ENCODE peak calls at places on chromosomes 16 and 17, in seven cellular contexts. Z is neural progenitor cell, M is HCT116, N is GM23248, A is hepatocyte, E is GM23338, G is MM.1S. S is an unnamed sample.

GRCh38 chr17:15453246-15453645 is 14.2 kb downstream of the CDRT4 start:
- DNase-seq in A (no peak), Z (no peak), G (no peak), M (no peak), E (no peak), N (peak), S (no peak)

GRCh38 chr16:2426941-2427361 is 2.3 kb upstream of the CCNF start:
- DNase-seq in A (no peak), M (no peak), Z (no peak), E (no peak), G (no peak), N (peak), S (no peak)

GRCh38 chr16:14111713-14112538 is 40.8 kb downstream of the MRTFB start:
- DNase-seq in N (peak), E (no peak), G (no peak), M (no peak), A (peak), Z (no peak), S (no peak)

GRCh38 chr16:74275031-74275636 is 21.5 kb upstream of the PSMD7 start:
- DNase-seq in E (peak), G (peak), Z (no peak), N (peak), M (peak), A (peak), S (peak)

GRCh38 chr16:80174416-80174815 is 366.4 kb upstream of the DYNLRB2 start:
- DNase-seq in G (no peak), E (no peak), M (no peak), A (peak), Z (no peak), N (peak), S (no peak)

GRCh38 chr16:3020604-3021448 is 658 bp downstream of the TNFRSF12A start:
- DNase-seq in N (peak), A (peak), Z (peak), G (peak), E (peak), M (peak), S (peak)

GRCh38 chr16:85257483-85257882 is 145.2 kb upstream of the CIBAR2 start:
- DNase-seq in G (no peak), E (no peak), Z (no peak), A (no peak), M (no peak), N (no peak), S (no peak)

GRCh38 chr16:4193920-4194319 is 48.0 kb downstream of the SRL start:
- DNase-seq in N (no peak), M (no peak), G (no peak), Z (no peak), E (no peak), A (no peak), S (no peak)

GRCh38 chr16:17829826-17830225 is 359.1 kb upstream of the XYLT1 start:
- DNase-seq in N (peak), A (no peak), M (no peak), G (no peak), Z (no peak), E (no peak), S (no peak)

GRCh38 chr16:66580605-66581209 is 1.4 kb downstream of the CMTM2 start:
- DNase-seq in G (no peak), Z (peak), E (peak), M (no peak), A (no peak), N (peak), S (no peak)

GRCh38 chr17:8468109-8468508 is 32.4 kb downstream of the NDEL1 start:
- DNase-seq in E (no peak), N (no peak), A (no peak), M (no peak), G (no peak), Z (no peak), S (no peak)

GRCh38 chr16:48435906-48436305 is 50.7 kb upstream of the SIAH1 start:
- DNase-seq in N (no peak), E (no peak), G (no peak), Z (no peak), M (no peak), A (no peak), S (no peak)

GRCh38 chr17:32722733-32723132 is 154.2 kb downstream of the MYO1D start:
- DNase-seq in G (no peak), Z (no peak), E (no peak), M (no peak), A (no peak), N (no peak), S (no peak)

GRCh38 chr17:58229881-58230280 is 8.5 kb upstream of the LPO start:
- DNase-seq in A (no peak), M (no peak), G (no peak), E (no peak), N (no peak), Z (no peak), S (no peak)

GRCh38 chr16:70430667-70431536 is 8.0 kb downstream of the ST3GAL2 start:
- DNase-seq in G (peak), N (peak), Z (no peak), M (no peak), A (peak), E (peak), S (peak)

GRCh38 chr17:1484060-1484535 is 8.4 kb downstream of the MYO1C start:
- DNase-seq in M (no peak), A (no peak), E (peak), G (no peak), N (no peak), Z (no peak), S (no peak)

GRCh38 chr17:1485311-1485747 is 7.2 kb downstream of the MYO1C start:
- DNase-seq in A (peak), G (no peak), Z (peak), M (no peak), E (peak), N (peak), S (peak)

GRCh38 chr17:1486802-1487695 is 5.4 kb downstream of the MYO1C start:
- DNase-seq in N (peak), A (peak), M (peak), G (no peak), Z (peak), E (peak), S (peak)

GRCh38 chr17:1484586-1485310 is 7.7 kb downstream of the MYO1C start:
- DNase-seq in M (peak), E (peak), G (peak), N (peak), A (peak), Z (peak), S (peak)

DNA sequence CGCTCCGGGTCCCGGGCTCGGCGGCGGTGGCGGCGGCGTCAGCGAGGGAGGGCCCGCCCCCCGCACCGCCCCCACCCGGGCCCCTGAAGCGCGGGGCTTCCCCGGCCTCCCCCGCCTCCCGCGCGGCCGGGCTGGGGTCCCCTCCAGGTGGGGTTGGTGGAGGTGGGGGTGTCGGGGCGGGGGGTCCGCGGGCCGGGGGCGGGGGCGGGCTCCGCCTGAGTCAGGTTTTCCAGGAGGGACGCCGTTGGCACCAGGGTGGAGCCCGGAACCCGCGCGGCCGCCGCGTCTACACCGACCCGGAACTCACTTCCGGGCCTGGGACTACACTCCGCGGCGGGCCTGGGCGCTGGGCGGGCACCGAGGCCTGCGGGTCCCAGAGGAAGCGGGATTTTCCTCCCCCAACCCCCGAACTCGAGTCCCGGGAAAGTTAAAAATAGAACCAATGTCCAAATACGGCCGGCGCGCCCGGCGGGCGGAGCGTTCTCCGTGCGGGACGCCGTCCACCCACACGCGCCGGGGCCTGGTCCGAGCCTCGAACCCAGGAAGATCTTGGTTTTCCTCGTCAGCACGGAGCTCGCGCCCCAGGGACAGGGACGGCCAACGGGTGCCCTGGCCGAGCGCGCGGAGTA is 6.6 kb downstream of the MYO1C start:
- DNase-seq in Z (peak), E (peak), A (peak), N (peak), G (peak), M (no peak), S (peak)
- TF ChIP-seq EZH2phosphoT487 in Z (no peak), E (no peak), A (no peak), N (no peak), G (no peak), M (no peak), S (no peak)

GRCh38 chr16:71811261-71811803 is 2.7 kb upstream of the AP1G1 start:
- DNase-seq in Z (no peak), N (peak), G (no peak), A (no peak), E (no peak), M (no peak), S (no peak)

GRCh38 chr16:71803305-71803690 is 5.3 kb downstream of the AP1G1 start:
- DNase-seq in E (no peak), G (no peak), N (no peak), Z (no peak), A (no peak), M (no peak), S (no peak)

GRCh38 chr16:71808593-71809449 is at the start of gene AP1G1:
- DNase-seq in E (peak), Z (peak), A (peak), M (peak), G (peak), N (peak), S (peak)

DNA sequence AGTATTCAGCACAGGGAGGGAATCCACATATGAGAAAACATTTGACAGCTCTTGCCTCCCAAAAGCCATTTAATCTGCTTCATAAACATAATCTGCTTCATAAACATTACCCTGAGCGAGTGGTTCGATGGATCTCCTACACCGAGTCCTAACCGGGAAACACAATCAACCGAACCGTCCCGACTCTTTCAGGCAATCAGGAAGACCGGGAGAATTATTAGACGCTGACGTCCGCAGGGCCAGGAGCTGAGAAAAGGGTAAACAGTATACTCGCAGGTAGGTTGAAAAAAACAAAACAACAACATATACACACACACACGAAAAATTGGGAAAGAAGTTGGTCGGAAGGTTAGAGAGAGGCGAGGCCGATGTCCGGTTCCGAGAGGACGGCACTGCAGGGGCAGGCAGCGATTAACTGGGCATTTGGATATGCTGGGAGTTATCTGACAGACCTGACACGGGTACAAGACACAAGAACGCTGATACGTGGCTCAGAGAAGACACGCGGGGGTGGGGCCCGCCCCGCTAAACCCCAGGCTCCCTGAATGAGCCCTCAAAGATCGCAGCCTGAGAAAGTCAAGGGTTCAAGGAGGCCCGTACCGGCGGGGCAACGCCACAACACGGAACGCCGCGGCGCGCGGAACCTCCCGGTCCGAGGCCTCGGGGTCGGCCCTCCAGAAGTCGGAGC is 585 bp downstream of the AP1G1 start:
- DNase-seq in G (peak), A (peak), M (no peak), N (peak), Z (peak), E (peak), S (no peak)
- H2AFZ ChIP-seq in G (peak), A (peak), M (no peak), N (peak), Z (peak), E (peak), S (peak)

GRCh38 chr16:23254338-23254737 is 47.8 kb upstream of the SCNN1B start:
- DNase-seq in G (no peak), N (peak), Z (peak), E (peak), A (no peak), M (no peak), S (no peak)
- TF ChIP-seq EZH2phosphoT487 in G (no peak), N (no peak), Z (no peak), E (no peak), A (no peak), M (no peak), S (no peak)

DNA sequence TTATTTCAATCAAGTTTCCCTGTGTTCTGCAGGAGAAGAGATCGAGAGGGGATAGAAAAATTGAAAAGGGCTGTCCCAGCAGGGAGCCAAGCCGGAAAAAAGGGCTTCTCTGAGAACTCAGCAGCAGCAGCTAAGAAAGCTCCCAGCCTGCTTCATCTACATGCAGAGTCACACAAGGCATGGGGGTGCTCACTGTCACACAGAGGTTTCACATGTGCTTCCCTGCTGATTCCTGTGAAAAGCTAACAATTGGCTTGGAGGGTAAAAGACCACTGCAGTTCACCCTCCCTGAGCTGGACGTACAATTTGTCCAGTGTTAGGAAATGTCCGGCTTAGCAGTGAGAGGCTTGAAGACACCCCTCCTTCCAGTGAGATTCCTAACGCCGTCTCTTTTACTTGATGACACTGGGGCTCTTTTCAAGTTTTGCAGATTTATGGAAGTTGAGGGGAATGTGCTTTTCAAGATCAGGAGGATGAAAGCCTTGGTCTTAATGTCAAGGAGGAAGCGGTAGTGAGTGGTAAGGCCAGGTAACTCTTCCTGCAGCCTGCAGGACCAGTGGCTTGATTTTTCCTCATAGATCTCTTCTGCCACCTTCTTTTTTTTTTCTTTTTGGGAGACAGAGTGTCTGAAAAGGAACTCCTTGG is 85.6 kb downstream of the WNT3 start:
- DNase-seq in N (no peak), A (no peak), M (no peak), Z (peak), G (no peak), E (peak), S (peak)
- H2AFZ ChIP-seq in N (no peak), A (no peak), M (no peak), Z (no peak), G (no peak), E (no peak), S (no peak)

GRCh38 chr16:87806246-87806607 is 40.4 kb upstream of the KLHDC4 start:
- DNase-seq in N (peak), A (no peak), M (peak), G (no peak), Z (no peak), E (no peak), S (no peak)
- TF ChIP-seq EZH2phosphoT487 in N (no peak), A (no peak), M (no peak), G (no peak), Z (no peak), E (no peak), S (no peak)

DNA sequence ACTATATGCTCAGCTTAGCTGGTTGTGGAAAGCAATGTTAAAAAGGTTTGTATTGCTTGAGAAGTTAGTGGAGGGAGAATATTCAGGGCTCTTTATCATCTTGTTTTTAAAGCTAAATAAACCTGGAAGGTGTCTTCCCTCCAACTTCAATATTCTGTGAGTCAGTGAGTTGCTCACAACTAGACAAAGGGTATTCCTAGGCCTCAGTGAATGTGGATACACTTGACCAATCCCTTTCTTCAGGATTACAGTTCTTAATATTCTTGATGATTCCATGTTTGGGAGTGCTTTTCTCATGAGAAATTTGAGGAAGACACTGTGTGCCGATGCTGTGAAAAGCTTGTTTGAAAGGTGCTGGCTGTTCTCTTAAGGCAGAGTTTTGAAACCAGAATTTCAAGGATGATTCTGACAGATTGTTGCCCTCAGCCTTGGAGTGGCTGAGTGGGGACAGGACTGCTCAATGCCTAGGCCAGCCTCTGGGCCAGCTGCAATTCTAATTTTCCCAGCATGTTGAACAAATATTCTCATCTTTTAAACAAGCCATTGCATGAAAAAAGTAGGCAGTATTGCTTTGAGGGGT is 30.1 kb downstream of the MAP2K4 start:
- DNase-seq in A (no peak), N (no peak), Z (no peak), M (no peak), G (no peak), E (no peak), S (no peak)
- H2AFZ ChIP-seq in A (no peak), N (no peak), Z (no peak), M (no peak), G (no peak), E (no peak), S (no peak)

GRCh38 chr17:77493901-77494663 is 353.3 kb downstream of the SEC14L1 start:
- DNase-seq in Z (no peak), A (no peak), E (no peak), M (no peak), N (no peak), G (no peak), S (no peak)

GRCh38 chr17:77494664-77495435 is 354.1 kb downstream of the SEC14L1 start:
- DNase-seq in N (peak), M (peak), G (peak), E (peak), A (peak), Z (peak), S (peak)

GRCh38 chr17:77496831-77497577 is 356.2 kb downstream of the SEC14L1 start:
- DNase-seq in E (no peak), M (no peak), G (no peak), Z (no peak), N (no peak), A (peak), S (no peak)

GRCh38 chr17:77496401-77496801 is 355.6 kb downstream of the SEC14L1 start:
- DNase-seq in A (no peak), G (no peak), M (no peak), E (no peak), Z (no peak), N (no peak), S (no peak)

DNA sequence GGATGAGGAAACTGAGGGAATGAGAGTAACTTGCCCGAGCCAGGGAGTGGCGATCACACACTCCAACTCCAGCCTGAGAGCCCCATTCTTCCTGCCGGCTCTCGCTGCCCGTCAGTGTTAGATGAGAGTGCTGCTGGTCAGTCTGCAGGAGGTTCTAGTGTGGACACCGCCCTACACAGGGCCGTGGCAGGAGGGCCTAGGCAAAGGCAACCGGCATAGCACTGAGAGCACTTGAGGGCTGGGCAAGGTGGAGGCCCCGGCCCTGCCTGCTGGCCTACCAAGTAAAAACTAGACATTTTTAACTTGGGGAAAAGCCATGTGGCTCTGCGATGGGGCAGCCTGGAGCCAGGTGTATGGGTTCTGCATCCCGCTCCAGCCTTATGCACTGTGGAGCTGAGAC is 354.8 kb downstream of the SEC14L1 start:
- DNase-seq in E (no peak), G (no peak), N (no peak), M (no peak), Z (no peak), A (peak), S (no peak)
- TF ChIP-seq EZH2phosphoT487 in E (no peak), G (no peak), N (no peak), M (no peak), Z (no peak), A (no peak), S (no peak)

GRCh38 chr17:42441717-42442565 is 16.7 kb upstream of the ATP6V0A1 start:
- DNase-seq in E (peak), M (no peak), N (no peak), Z (peak), G (peak), A (peak), S (no peak)
- H2AFZ ChIP-seq in E (peak), M (peak), N (no peak), Z (no peak), G (peak), A (no peak), S (no peak)